ENCODE peak calls at places on chromosomes 3 and 15, in five cellular contexts. B is HFF-Myc, O is NB4, F is AG09319, X is WTC11. M is an unnamed sample.

GRCh38 chr15:101063891-101064794 is 145.0 kb downstream of the LRRK1 start:
- DNase-seq in B (no peak), O (no peak), F (no peak), X (no peak), M (no peak)

GRCh38 chr3:187624588-187624987 is 45.6 kb downstream of the SST start:
- DNase-seq in B (no peak), O (no peak), F (no peak), X (no peak), M (no peak)

GRCh38 chr3:67031986-67032385 is 33.9 kb downstream of the KBTBD8 start:
- DNase-seq in B (no peak), O (no peak), F (no peak), X (no peak), M (no peak)

GRCh38 chr15:35519536-35520149 is 26.3 kb downstream of the DPH6 start:
- DNase-seq in B (peak; percentile 55), O (peak; percentile 52), F (no peak), X (no peak), M (no peak)

GRCh38 chr3:50194128-50194902 is 2.9 kb downstream of the GNAT1 start:
- DNase-seq in B (no peak), O (peak; percentile 80), F (peak; percentile 5), X (peak; percentile 85), M (peak; percentile 53)

GRCh38 chr3:130539005-130539404 is 22.0 kb downstream of the COL6A6 start:
- DNase-seq in B (peak; percentile 19), O (peak; percentile 60), F (peak; percentile 14), X (peak; percentile 69), M (peak; percentile 57)

GRCh38 chr15:65083262-65083701 is 6.7 kb downstream of the KBTBD13 start:
- DNase-seq in B (no peak), O (no peak), F (no peak), X (peak; percentile 42), M (peak; percentile 28)

GRCh38 chr15:60804986-60805949 is 326.3 kb upstream of the ICE2 start:
- DNase-seq in B (no peak), O (no peak), F (no peak), X (peak; percentile 73), M (no peak)

GRCh38 chr3:186965141-186965879 is 35.0 kb downstream of the ST6GAL1 start:
- DNase-seq in B (peak; percentile 24), O (no peak), F (no peak), X (peak; percentile 38), M (no peak)

GRCh38 chr3:69406156-69406555 is 20.3 kb upstream of the FRMD4B start:
- DNase-seq in B (no peak), O (no peak), F (no peak), X (no peak), M (no peak)

GRCh38 chr3:106510206-106510605 is 641.4 kb upstream of the CBLB start:
- DNase-seq in B (no peak), O (no peak), F (no peak), X (no peak), M (no peak)

GRCh38 chr3:46076606-46077005 is 49.3 kb upstream of the XCR1 start:
- DNase-seq in B (no peak), O (peak; percentile 35), F (no peak), X (no peak), M (no peak)

GRCh38 chr3:53813876-53814275 is 32.3 kb downstream of the CHDH start:
- DNase-seq in B (no peak), O (no peak), F (no peak), X (no peak), M (no peak)

GRCh38 chr3:45064512-45065372 is 38.6 kb downstream of the CLEC3B start:
- DNase-seq in B (peak; percentile 43), O (peak; percentile 40), F (no peak), X (no peak), M (no peak)

GRCh38 chr3:60399295-60399694 is 852.0 kb downstream of the FHIT start:
- DNase-seq in B (no peak), O (no peak), F (no peak), X (no peak), M (no peak)

GRCh38 chr3:155676252-155676981 is 68.5 kb downstream of the PLCH1 start:
- DNase-seq in B (peak; percentile 17), O (no peak), F (peak; percentile 22), X (peak; percentile 16), M (no peak)

GRCh38 chr3:43773273-43774104 is 82.8 kb downstream of the ABHD5 start:
- DNase-seq in B (no peak), O (peak; percentile 52), F (no peak), X (peak; percentile 24), M (no peak)

GRCh38 chr3:187783098-187783497 is 37.8 kb upstream of the BCL6 start:
- DNase-seq in B (no peak), O (peak; percentile 20), F (peak; percentile 72), X (no peak), M (no peak)

GRCh38 chr3:37996785-37997301 is 6.3 kb downstream of the VILL start:
- DNase-seq in B (peak; percentile 87), O (peak; percentile 82), F (no peak), X (peak; percentile 88), M (peak; percentile 80)

GRCh38 chr3:40623567-40623966 is 98.8 kb downstream of the ZNF621 start:
- DNase-seq in B (no peak), O (peak; percentile 95), F (no peak), X (no peak), M (no peak)

GRCh38 chr3:128800241-128801187 is 74.5 kb downstream of the RAB7A start:
- DNase-seq in B (no peak), O (no peak), F (no peak), X (no peak), M (no peak)

GRCh38 chr3:68631810-68632545 is 300.4 kb downstream of the TAFA4 start:
- DNase-seq in B (no peak), O (no peak), F (no peak), X (peak; percentile 45), M (no peak)

GRCh38 chr3:134004841-134005240 is 24.9 kb downstream of the SLCO2A1 start:
- DNase-seq in B (no peak), O (no peak), F (no peak), X (no peak), M (no peak)

GRCh38 chr15:23616536-23616935 is 31.1 kb downstream of the MAGEL2 start:
- DNase-seq in B (no peak), O (peak; percentile 45), F (no peak), X (no peak), M (no peak)

GRCh38 chr15:37099321-37100108 is 834 bp downstream of the MEIS2 start:
- DNase-seq in B (no peak), O (peak; percentile 40), F (no peak), X (no peak), M (no peak)

GRCh38 chr15:97678677-97679076 is 281.8 kb upstream of the ARRDC4 start:
- DNase-seq in B (no peak), O (no peak), F (no peak), X (no peak), M (no peak)

GRCh38 chr3:39106281-39107055 is 959 bp downstream of the GORASP1 start:
- DNase-seq in B (no peak), O (peak; percentile 13), F (no peak), X (no peak), M (no peak)

GRCh38 chr3:39108309-39108708 is 829 bp downstream of the TTC21A start:
- DNase-seq in B (no peak), O (peak; percentile 71), F (no peak), X (no peak), M (no peak)

GRCh38 chr3:39105687-39106063 is 1.8 kb downstream of the GORASP1 start:
- DNase-seq in B (no peak), O (no peak), F (no peak), X (no peak), M (no peak)

GRCh38 chr3:39107874-39108308 is 411 bp downstream of the TTC21A start:
- DNase-seq in B (no peak), O (no peak), F (no peak), X (no peak), M (no peak)

DNA sequence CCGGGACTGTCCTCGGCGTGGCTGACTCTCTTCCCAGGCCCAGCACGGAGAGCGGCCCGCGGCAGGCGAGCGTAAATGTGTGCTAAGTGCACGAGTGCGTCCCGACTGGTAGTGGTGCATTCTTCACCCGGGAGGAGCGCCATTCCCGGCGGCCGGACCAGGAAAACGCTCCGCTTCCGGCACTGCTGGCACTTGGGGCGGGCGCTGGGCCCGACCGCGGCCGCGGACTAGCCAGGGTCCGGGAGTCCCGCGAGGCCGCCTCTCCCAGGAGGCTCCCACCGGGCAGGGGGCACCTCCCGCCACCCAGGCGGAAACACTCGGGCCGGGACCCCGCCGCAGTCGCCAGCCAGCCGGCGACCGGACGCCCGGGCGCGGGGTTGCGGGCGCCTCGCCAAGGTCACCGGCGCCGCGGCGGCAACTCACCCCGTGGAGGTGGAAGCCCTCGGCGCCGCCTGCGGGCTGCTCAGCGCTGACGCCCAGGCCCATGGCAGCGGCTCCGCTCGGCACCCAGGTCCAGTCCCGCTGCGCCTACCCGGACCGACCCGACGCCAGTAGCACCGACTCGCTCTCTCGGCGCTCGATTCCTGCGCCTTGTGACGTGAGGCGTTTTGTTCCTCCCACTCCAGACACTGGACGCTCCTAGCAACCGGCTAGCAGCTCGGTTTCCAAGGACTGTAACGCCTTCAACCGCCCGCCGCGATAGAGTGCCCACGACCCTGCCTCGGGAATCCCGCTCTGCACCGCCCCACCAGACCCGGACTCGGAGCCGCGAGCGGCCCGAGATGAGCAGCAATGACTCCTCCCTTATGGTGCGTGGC is at the start of the genes GORASP1 and TTC21A:
- DNase-seq in B (peak; percentile 44), O (peak; percentile 81), F (peak; percentile 63), X (peak; percentile 83), M (peak; percentile 71)
- TF ChIP-seq CTCF in B (no peak), O (no peak), F (no peak), X (no peak), M (no peak)

GRCh38 chr15:40470423-40471104 is at the start of gene CHST14:
- DNase-seq in B (no peak), O (peak; percentile 83), F (no peak), X (peak; percentile 54), M (peak; percentile 43)
- TF ChIP-seq CTCF in B (no peak), O (no peak), F (no peak), X (no peak), M (no peak)

GRCh38 chr15:74460298-74460697 is 662 bp downstream of the UBL7 start:
- DNase-seq in B (no peak), O (peak; percentile 21), F (no peak), X (no peak), M (no peak)

GRCh38 chr15:74463634-74464033 is 2.7 kb upstream of the UBL7 start:
- DNase-seq in B (no peak), O (no peak), F (no peak), X (no peak), M (no peak)

GRCh38 chr15:74458473-74458872 is 2.5 kb downstream of the UBL7 start:
- DNase-seq in B (no peak), O (no peak), F (no peak), X (no peak), M (no peak)

GRCh38 chr15:74461847-74462511 is 1.0 kb upstream of the UBL7 start:
- DNase-seq in B (no peak), O (no peak), F (no peak), X (no peak), M (no peak)

GRCh38 chr15:74460903-74461846 is at the start of gene UBL7:
- DNase-seq in B (peak; percentile 88), O (peak; percentile 99), F (peak; percentile 81), X (peak; percentile 99), M (peak; percentile 93)
- TF ChIP-seq CTCF in B (no peak), O (peak; percentile 18), F (peak; percentile 31), X (no peak), M (peak; percentile 23)

DNA sequence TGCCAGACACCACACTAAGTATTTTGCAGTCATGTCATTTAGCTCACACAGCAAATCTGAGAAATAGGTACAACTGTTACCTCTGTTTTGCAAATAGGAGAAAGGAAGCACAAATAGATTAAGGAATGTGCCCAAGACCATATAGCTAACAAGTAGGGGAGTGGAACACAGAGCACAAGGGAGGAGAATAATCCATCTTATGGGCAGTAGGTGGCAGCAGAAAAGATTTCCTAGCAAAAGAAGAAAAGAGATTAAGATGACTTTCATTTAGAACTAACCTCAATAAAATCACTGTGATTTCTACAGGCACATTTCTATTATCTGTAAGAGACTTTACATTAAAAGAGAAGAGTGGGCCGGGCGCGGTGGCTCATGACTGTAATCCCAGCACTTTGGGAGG is 49.1 kb downstream of the NR1I2 start:
- DNase-seq in B (no peak), O (no peak), F (no peak), X (no peak), M (no peak)
- TF ChIP-seq CTCF in B (peak; percentile 7), O (no peak), F (no peak), X (no peak), M (peak; percentile 32)